ENCODE peak calls at places on chromosomes 5 and 9, in seven cellular contexts. A is AG10803, H is left lung, J is mucosa of descending colon, R is brain microvascular endothelial cell, O is AG04450, M is mesenchymal stem cell. X is an unnamed sample.

GRCh38 chr5:73437126-73438047 is 11.2 kb downstream of the FOXD1 start:
- DNase-seq in M (peak), H (no peak), J (peak), O (no peak), R (peak), A (peak), X (peak)

GRCh38 chr5:179343902-179344300 is 1.4 kb downstream of the ADAMTS2 start:
- DNase-seq in O (no peak), R (peak), M (peak), J (no peak), A (peak), H (peak), X (peak)

GRCh38 chr9:89502038-89502601 is 4.2 kb upstream of the SEMA4D start:
- DNase-seq in A (no peak), H (no peak), J (no peak), R (no peak), O (no peak), M (no peak), X (no peak)

GRCh38 chr5:82364497-82364896 is 86.3 kb upstream of the RPS23 start:
- DNase-seq in R (peak), J (no peak), A (peak), O (no peak), M (peak), H (no peak), X (peak)

GRCh38 chr5:111022301-111022700 is 49.2 kb upstream of the TSLP start:
- DNase-seq in A (no peak), O (no peak), R (no peak), J (no peak), M (no peak), H (no peak), X (no peak)

GRCh38 chr5:113612060-113612496 is 98.6 kb downstream of the YTHDC2 start:
- DNase-seq in R (no peak), J (no peak), A (peak), O (peak), M (peak), H (no peak), X (peak)

GRCh38 chr5:159819671-159820411 is 96.4 kb upstream of the ADRA1B start:
- DNase-seq in O (no peak), M (peak), J (peak), A (peak), R (no peak), H (no peak), X (peak)

GRCh38 chr5:51227963-51228515 is 155.2 kb upstream of the ISL1 start:
- DNase-seq in O (no peak), M (no peak), H (no peak), J (no peak), A (no peak), R (no peak), X (no peak)

GRCh38 chr5:168290902-168291280 is 554 bp upstream of the WWC1 start:
- DNase-seq in M (no peak), R (no peak), J (no peak), A (no peak), H (no peak), O (no peak), X (no peak)

GRCh38 chr5:143176048-143176447 is 227.4 kb downstream of the NR3C1 start:
- DNase-seq in M (no peak), O (no peak), H (no peak), R (no peak), A (no peak), J (no peak), X (no peak)

GRCh38 chr5:83767409-83767992 is 46.8 kb upstream of the HAPLN1 start:
- DNase-seq in J (no peak), H (no peak), O (no peak), A (no peak), M (peak), R (no peak), X (peak)

GRCh38 chr9:115524467-115525059 is 406.6 kb upstream of the TNC start:
- DNase-seq in J (no peak), H (no peak), M (peak), R (peak), A (peak), O (peak), X (peak)

GRCh38 chr9:100589582-100589981 is 11.7 kb downstream of the CAVIN4 start:
- DNase-seq in M (no peak), A (peak), R (no peak), J (no peak), H (no peak), O (no peak), X (no peak)

GRCh38 chr9:110712955-110713354 is 44.4 kb downstream of the MUSK start:
- DNase-seq in O (no peak), H (no peak), M (no peak), R (no peak), A (no peak), J (no peak), X (no peak)

GRCh38 chr5:95939465-95939864 is 22.2 kb downstream of the ELL2 start:
- DNase-seq in H (no peak), M (no peak), R (no peak), J (no peak), O (no peak), A (no peak), X (no peak)

GRCh38 chr5:173705512-173705825 is 89.0 kb upstream of the BOD1 start:
- DNase-seq in R (no peak), A (no peak), M (no peak), H (no peak), O (no peak), J (no peak), X (no peak)

GRCh38 chr9:132489536-132489935 is 79.5 kb downstream of the CFAP77 start:
- DNase-seq in H (no peak), J (no peak), A (no peak), M (no peak), R (no peak), O (no peak), X (no peak)
- H3K4me3 ChIP-seq in H (no peak), J (no peak), A (no peak), M (no peak), R (no peak), O (no peak), X (no peak)

DNA sequence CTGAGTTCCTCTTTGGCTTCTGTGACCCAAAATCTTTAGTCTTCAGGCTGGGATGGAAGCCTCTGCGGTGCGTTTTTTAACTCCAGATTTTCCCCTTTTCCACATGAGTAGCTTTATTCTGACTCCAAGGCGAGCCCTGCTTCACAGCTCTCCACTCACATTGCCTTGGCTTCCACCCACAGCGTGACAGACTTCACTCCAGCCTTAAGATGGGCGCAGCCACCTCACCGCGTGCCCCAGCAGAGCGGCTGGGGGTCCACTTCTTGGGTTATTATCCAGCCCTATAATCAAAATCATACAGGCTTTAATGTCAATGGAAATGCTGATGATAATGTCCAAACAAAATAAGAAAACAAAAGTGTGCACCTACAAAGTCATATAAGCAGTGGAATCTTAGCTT is 1.2 kb downstream of the EXOC3 start:
- DNase-seq in A (no peak), O (no peak), M (no peak), H (no peak), R (no peak), J (no peak), X (no peak)
- H3K4me3 ChIP-seq in A (peak), O (peak), M (no peak), H (no peak), R (peak), J (no peak), X (peak)

DNA sequence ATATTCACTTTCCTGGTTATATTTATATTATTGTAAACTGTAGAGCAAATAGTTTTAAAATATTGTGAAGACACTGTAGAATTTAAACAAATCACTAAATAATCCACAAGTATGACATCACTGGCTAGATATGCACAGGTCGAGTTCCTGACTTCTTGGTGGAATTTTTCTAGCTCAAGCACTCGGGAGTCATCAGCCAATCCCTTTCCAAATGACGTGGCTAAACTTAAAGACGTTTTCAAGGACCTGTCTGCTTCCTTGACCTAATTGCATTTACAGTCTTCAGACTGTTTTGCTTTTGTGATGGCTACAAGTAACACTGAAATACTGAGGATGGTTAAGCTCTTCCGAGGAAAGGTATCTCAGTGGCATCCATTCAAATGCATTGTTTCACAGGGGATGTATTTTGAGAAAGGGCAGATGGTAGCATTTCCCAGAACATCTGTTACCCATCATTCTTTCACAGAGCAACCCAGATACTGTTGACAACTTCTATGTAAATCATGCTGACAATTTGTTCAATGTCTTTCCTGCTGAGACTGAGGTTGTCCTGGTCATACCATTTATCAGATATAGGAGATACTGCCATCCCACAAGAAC is 262.8 kb downstream of the CDH10 start:
- DNase-seq in R (no peak), H (no peak), M (peak), J (no peak), A (no peak), O (no peak), X (no peak)
- H3K4me3 ChIP-seq in R (no peak), H (no peak), M (no peak), J (no peak), A (no peak), O (no peak), X (no peak)

GRCh38 chr5:138457532-138458275 is 7.6 kb upstream of the EGR1 start:
- DNase-seq in A (no peak), J (no peak), R (no peak), O (no peak), M (no peak), H (no peak), X (no peak)
- H3K4me3 ChIP-seq in A (no peak), J (no peak), R (no peak), O (no peak), M (no peak), H (no peak), X (no peak)

DNA sequence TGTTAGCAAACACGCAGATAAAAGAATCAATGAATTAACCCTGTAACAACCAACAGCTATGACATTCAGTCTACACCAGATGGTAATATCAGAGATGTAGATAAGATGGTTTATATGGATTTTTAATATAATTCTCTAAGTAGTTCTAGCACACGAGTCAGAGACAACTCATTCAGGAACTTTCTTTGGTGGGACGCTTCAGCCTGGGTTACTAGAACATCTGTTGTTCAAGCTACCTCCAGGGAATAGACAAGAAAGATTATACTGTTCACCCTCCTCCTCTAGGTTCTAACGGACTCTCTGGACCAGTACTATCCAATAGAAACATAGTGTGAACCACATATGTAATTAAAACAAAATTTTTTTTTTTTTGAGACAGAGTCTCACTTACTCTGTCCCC is 73.8 kb downstream of the RAPGEF1 start:
- DNase-seq in A (no peak), J (no peak), R (no peak), H (no peak), O (no peak), M (no peak), X (no peak)
- H3K4me3 ChIP-seq in A (no peak), J (no peak), R (no peak), H (no peak), O (no peak), M (no peak), X (no peak)

DNA sequence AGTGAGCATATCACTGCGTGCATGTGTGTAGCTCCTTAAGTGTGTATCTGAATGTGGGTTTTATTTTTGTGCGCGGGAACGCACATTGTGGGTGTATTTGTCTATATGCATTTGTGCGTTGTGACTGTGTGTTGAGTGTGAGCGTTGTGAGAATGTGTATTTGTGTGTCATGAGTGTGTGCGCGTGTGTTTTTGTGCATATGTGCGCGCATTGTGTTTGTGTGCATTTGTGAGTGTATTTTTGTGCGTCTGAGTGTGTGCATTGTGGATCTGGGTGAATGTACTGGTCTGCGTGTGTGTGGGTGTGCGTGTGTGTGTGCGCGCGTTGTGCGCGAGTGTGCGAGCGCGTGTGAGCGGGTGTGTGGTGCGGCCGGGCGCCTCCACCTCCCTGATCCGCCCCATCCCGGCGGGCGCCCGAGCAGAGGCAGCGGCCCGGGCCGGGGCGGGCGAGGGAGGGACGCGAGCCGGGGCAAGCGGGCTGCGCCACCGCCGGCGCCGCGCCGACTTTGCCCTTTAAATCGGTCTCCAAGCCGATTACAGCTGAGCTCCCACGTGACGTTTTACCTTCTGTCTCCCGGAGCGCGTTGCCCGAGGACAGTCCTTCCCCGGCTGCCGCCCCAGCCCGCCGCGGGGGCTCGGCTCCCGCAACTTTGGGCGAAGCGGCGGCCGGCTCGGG is at the start of gene RASGRF2:
- DNase-seq in R (no peak), O (no peak), A (no peak), H (no peak), J (peak), M (peak), X (peak)
- H3K4me3 ChIP-seq in R (peak), O (peak), A (peak), H (peak), J (no peak), M (peak), X (peak)

GRCh38 chr5:141330299-141331080 is at the start of gene PCDHGA1:
- DNase-seq in H (no peak), M (no peak), A (peak), O (no peak), R (peak), J (no peak), X (peak)

GRCh38 chr5:141322261-141322660 is 1.7 kb upstream of the TAF7 start:
- DNase-seq in A (no peak), R (no peak), M (no peak), O (no peak), H (no peak), J (no peak), X (no peak)

GRCh38 chr5:141326088-141326854 is 4.0 kb upstream of the PCDHGA1 start:
- DNase-seq in J (peak), H (peak), O (peak), A (peak), M (peak), R (peak), X (peak)

DNA sequence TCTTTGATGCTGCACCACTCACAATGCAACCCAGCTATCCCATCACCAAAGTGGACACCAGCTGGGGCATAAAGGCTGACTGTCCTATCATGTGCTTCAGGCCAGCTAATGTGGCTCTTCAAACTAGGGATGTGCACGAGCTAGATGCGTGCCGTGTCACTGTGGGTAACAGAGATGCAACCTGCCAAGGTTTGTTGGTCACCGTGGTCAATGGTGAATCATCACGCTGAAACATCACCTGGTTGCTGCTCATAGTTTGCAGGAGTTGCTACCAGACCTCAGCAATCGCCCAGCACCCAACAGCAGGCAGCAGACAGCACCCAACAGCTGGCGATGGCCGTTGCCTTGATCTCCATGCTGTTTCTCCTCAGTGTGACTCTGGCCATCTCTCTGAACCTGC is 2.1 kb upstream of the PCDHGA1 start:
- DNase-seq in O (no peak), J (no peak), H (no peak), A (no peak), R (no peak), M (no peak), X (no peak)
- H3K4me3 ChIP-seq in O (no peak), J (no peak), H (no peak), A (no peak), R (no peak), M (no peak), X (no peak)

GRCh38 chr9:20305457-20305856 is 316.8 kb downstream of the MLLT3 start:
- DNase-seq in H (no peak), O (no peak), R (no peak), J (no peak), M (no peak), A (no peak), X (no peak)

GRCh38 chr9:20303066-20303465 is 319.2 kb downstream of the MLLT3 start:
- DNase-seq in O (no peak), R (no peak), H (no peak), A (no peak), M (no peak), J (no peak), X (no peak)

GRCh38 chr9:20309209-20309608 is 313.1 kb downstream of the MLLT3 start:
- DNase-seq in M (peak), A (no peak), R (no peak), J (no peak), O (peak), H (no peak), X (peak)

GRCh38 chr9:20304001-20304400 is 318.3 kb downstream of the MLLT3 start:
- DNase-seq in M (no peak), J (no peak), H (no peak), R (no peak), A (no peak), O (no peak), X (no peak)

DNA sequence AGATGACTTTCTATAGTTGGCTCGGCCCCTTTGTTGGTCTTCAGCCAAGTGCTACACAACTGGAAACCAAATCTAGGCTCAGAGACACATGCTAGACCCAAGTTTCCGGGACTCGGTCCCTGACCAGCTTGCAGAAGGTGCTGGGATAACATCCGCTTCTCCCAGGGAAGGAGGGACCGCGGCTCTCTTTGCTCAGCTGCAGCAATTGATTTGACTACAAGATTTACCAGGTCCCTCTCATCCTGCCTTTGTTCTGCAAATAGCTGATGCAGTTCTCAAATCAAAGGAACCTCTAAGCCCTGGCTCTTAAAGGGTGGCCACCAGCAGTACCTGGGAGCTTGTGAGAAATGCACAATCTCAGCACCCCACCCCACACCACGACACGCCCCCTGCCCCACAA is 314.6 kb downstream of the MLLT3 start:
- DNase-seq in M (no peak), J (no peak), O (no peak), H (no peak), R (no peak), A (no peak), X (no peak)
- H3K4me3 ChIP-seq in M (no peak), J (no peak), O (no peak), H (no peak), R (no peak), A (no peak), X (no peak)

GRCh38 chr5:93221-93980 is 1.4 kb downstream of the PLEKHG4B start:
- DNase-seq in R (no peak), H (no peak), M (no peak), J (no peak), A (no peak), O (no peak), X (no peak)
- H3K4me3 ChIP-seq in R (no peak), H (no peak), M (no peak), J (no peak), A (no peak), O (no peak), X (no peak)

X was measured in fibroblast of villous mesenchyme.